ENCODE peak calls at places on chromosomes 12 and 14, in four cellular contexts. S is heart left ventricle, M is endodermal cell, I is HCT116. A is an unnamed sample. For H3K4me1, the result is how much of the 10 kb centered on the place peaks cover.

GRCh38 chr14:103019827-103020226 is 37.5 kb downstream of the CDC42BPB start:
- DNase-seq in S (no peak), I (no peak), M (no peak), A (no peak)

GRCh38 chr12:133129368-133130037 is 571 bp downstream of the ZNF891 start:
- DNase-seq in M (peak), S (no peak), I (no peak), A (no peak)

GRCh38 chr12:97414855-97415254 is 47.7 kb upstream of the RMST start:
- DNase-seq in I (no peak), M (no peak), S (no peak), A (no peak)

GRCh38 chr12:124830306-124830705 is 33.4 kb downstream of the SCARB1 start:
- DNase-seq in I (no peak), M (no peak), S (no peak), A (no peak)

GRCh38 chr14:60665178-60665555 is 15.9 kb upstream of the SIX1 start:
- DNase-seq in S (no peak), I (no peak), M (no peak), A (no peak)

GRCh38 chr12:26318661-26319068 is 123.3 kb downstream of the SSPN start:
- DNase-seq in M (peak), I (no peak), S (peak), A (no peak)

GRCh38 chr14:103737432-103738045 is 21.9 kb downstream of the ZFYVE21 start:
- DNase-seq in S (no peak), M (no peak), I (no peak), A (no peak)

GRCh38 chr12:88309546-88309945 is 167.4 kb downstream of the TMTC3 start:
- DNase-seq in S (no peak), M (no peak), I (no peak), A (no peak)

GRCh38 chr12:57834086-57834876 is 12.2 kb downstream of the CTDSP2 start:
- DNase-seq in S (no peak), I (no peak), M (no peak), A (no peak)
- H3K4me1 ChIP-seq in S (half or more), I (under half), M (under half), A (half or more)

DNA sequence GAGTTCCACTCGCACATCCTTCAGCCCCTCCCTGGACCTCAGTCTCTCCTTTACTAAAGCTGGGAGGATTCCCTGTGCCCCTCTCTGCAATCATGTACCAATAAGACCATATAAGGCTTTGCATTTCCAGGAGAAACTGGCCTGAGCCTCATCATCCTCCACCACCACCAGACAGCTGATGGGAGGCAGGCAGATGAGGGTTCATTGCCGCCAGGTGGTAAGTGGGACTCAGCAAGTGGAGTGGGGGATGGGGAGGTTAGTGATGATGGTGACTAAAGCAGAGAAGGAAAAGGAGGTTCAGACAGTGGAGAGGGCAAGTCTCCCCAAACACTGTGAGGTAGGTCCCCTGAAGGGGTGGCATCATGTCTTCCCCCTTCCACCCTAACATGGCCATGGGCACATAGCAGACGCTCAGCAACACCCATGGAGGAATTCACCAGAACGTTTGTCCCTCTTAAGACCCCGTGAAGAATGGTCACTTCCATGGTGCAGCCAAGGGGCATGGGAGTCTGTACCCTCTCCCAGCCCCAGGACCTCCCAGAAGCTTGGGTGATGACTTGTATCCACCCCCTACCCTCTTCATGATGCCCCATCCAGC is 4.5 kb upstream of the TNFRSF1A start:
- DNase-seq in M (peak), S (no peak), I (no peak), A (no peak)
- H3K4me1 ChIP-seq in M (under half), S (under half), I (under half), A (under half)

GRCh38 chr12:55931780-55932545 is 1.0 kb downstream of the DGKA start:
- DNase-seq in S (peak), I (no peak), M (peak), A (no peak)
- H3K4me1 ChIP-seq in S (under half), I (under half), M (under half), A (under half)

GRCh38 chr12:3250034-3250433 is 172.9 kb downstream of the TSPAN9 start:
- DNase-seq in M (no peak), S (peak), I (no peak), A (no peak)

GRCh38 chr12:3251067-3251466 is 173.9 kb downstream of the TSPAN9 start:
- DNase-seq in S (peak), M (no peak), I (no peak), A (no peak)

GRCh38 chr12:3249081-3249800 is 172.1 kb downstream of the TSPAN9 start:
- DNase-seq in I (no peak), S (no peak), M (no peak), A (no peak)

GRCh38 chr12:3251691-3252090 is 174.5 kb downstream of the TSPAN9 start:
- DNase-seq in M (no peak), I (no peak), S (peak), A (no peak)

GRCh38 chr12:3250576-3250975 is 173.4 kb downstream of the TSPAN9 start:
- DNase-seq in S (peak), M (no peak), I (no peak), A (no peak)
- H3K4me1 ChIP-seq in S (half or more), M (under half), I (under half), A (under half)

GRCh38 chr12:109462868-109463692 is 14.0 kb downstream of the KCTD10 start:
- DNase-seq in M (peak), S (peak), I (peak), A (peak)
- H3K4me1 ChIP-seq in M (under half), S (half or more), I (under half), A (half or more)

GRCh38 chr12:46457958-46458357 is 85.4 kb upstream of the SLC38A2 start:
- DNase-seq in S (no peak), I (no peak), M (no peak), A (no peak)

GRCh38 chr12:46456356-46457334 is 84.1 kb upstream of the SLC38A2 start:
- DNase-seq in M (no peak), S (no peak), I (no peak), A (no peak)

GRCh38 chr12:46453428-46453827 is 80.9 kb upstream of the SLC38A2 start:
- DNase-seq in M (no peak), S (no peak), I (no peak), A (no peak)

GRCh38 chr12:46454981-46455380 is 82.4 kb upstream of the SLC38A2 start:
- DNase-seq in M (no peak), S (no peak), I (no peak), A (no peak)

GRCh38 chr12:46455648-46456352 is 83.2 kb upstream of the SLC38A2 start:
- DNase-seq in M (no peak), I (peak), S (no peak), A (no peak)
- H3K4me1 ChIP-seq in M (under half), I (half or more), S (under half), A (under half)

DNA sequence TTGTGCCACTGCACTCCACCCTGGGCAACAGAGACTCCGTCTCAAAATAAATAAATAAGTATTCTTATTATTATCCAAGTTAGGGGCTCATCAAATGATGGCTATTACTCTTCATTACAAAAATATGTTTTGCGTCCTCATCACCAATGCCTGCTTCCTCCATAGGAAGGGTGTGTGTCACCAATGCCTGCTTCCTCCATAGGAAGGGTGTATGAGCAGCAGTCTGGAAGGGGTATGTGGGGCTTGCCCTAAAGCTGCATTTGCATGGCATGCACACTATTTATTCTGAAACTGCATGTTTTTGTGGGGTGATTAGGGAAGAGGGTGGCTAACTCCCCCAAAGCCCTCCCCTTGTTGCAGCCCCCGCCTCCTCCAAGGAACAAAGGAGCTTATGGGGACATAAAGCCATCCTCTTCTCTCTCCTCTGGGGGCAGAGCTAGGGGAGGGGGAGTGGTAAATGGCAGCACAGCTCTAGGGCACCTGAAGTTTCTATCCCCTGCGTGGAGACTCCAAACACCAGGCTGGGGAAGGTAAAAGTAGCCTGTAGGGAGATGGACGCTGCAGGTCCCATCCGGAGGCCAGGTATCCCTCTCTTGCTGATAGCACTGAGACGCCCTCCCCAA is 1.3 kb downstream of the CAMKK2 start:
- DNase-seq in S (no peak), I (no peak), M (peak), A (no peak)
- H3K4me1 ChIP-seq in S (under half), I (under half), M (under half), A (under half)

A was measured in lung.